ENCODE peak calls at places on chromosomes 1 and 21, in nine cellular contexts. K, M, S, D, G, R, W, O and F are unnamed samples.

GRCh38 chr1:83026745-83027144 is 972.2 kb downstream of the TTLL7 start:
- DNase-seq in R (no peak), K (peak; percentile 16), G (no peak), D (no peak), M (no peak), W (peak; percentile 25), S (no peak), O (no peak), F (peak; percentile 49)

GRCh38 chr1:160377585-160378206 is 10.8 kb downstream of the NHLH1 start:
- DNase-seq in K (peak; percentile 17), O (no peak), G (no peak), D (no peak), S (no peak), M (no peak), R (no peak), W (no peak), F (peak; percentile 53)

GRCh38 chr1:147627435-147628110 is 42.8 kb downstream of the ACP6 start:
- DNase-seq in S (peak; percentile 53), G (peak; percentile 16), R (peak; percentile 57), D (peak; percentile 66), W (peak; percentile 12), K (peak; percentile 75), M (no peak), O (no peak), F (no peak)

GRCh38 chr1:200267458-200267857 is 142.4 kb downstream of the ZNF281 start:
- DNase-seq in D (no peak), R (no peak), O (no peak), G (no peak), M (no peak), S (no peak), W (no peak), K (no peak), F (no peak)

GRCh38 chr1:217734973-217735372 is 103.8 kb downstream of the SPATA17 start:
- DNase-seq in O (no peak), W (peak; percentile 8), S (no peak), R (no peak), M (no peak), K (peak; percentile 34), D (no peak), G (no peak), F (peak; percentile 2)

GRCh38 chr1:208335386-208335785 is 91.2 kb upstream of the PLXNA2 start:
- DNase-seq in D (no peak), M (no peak), R (no peak), W (no peak), O (no peak), G (no peak), S (no peak), K (no peak), F (no peak)

GRCh38 chr1:169102567-169102966 is 3.9 kb upstream of the ATP1B1 start:
- DNase-seq in K (peak; percentile 79), D (peak; percentile 50), G (no peak), W (no peak), M (no peak), R (no peak), S (no peak), O (peak; percentile 35), F (no peak)

GRCh38 chr1:228206582-228207351 is 1.1 kb upstream of the OBSCN start:
- DNase-seq in S (no peak), K (no peak), O (no peak), R (no peak), D (no peak), W (no peak), G (no peak), M (no peak), F (no peak)

GRCh38 chr1:108817016-108817415 is 39.9 kb downstream of the AKNAD1 start:
- DNase-seq in O (no peak), M (no peak), W (peak; percentile 63), K (no peak), R (no peak), D (peak; percentile 19), G (no peak), S (no peak), F (peak; percentile 89)

GRCh38 chr21:38293765-38294164 is 37.0 kb downstream of the KCNJ15 start:
- DNase-seq in M (no peak), W (no peak), D (no peak), G (no peak), R (no peak), K (no peak), S (no peak), O (no peak), F (no peak)

GRCh38 chr1:3003039-3003940 is 18.0 kb upstream of the ACTRT2 start:
- DNase-seq in D (no peak), W (no peak), M (no peak), R (no peak), O (no peak), K (no peak), G (no peak), S (no peak), F (no peak)

GRCh38 chr1:14217384-14217783 is 381.1 kb upstream of the KAZN start:
- DNase-seq in D (no peak), K (no peak), G (no peak), R (no peak), W (no peak), S (no peak), M (no peak), O (no peak), F (no peak)

GRCh38 chr1:244200596-244200995 is 149.5 kb downstream of the ZBTB18 start:
- DNase-seq in S (no peak), G (no peak), K (no peak), M (no peak), R (no peak), D (no peak), W (no peak), O (no peak), F (no peak)

GRCh38 chr1:66998972-66999371 is 55.0 kb downstream of the SLC35D1 start:
- DNase-seq in M (no peak), W (no peak), K (no peak), O (no peak), G (peak; percentile 45), R (no peak), D (no peak), S (no peak), F (no peak)

GRCh38 chr1:84481317-84481716 is 2.3 kb downstream of the RPF1 start:
- DNase-seq in O (no peak), G (no peak), K (no peak), W (no peak), M (no peak), R (no peak), S (no peak), D (no peak), F (no peak)

GRCh38 chr1:234597894-234598293 is 12.1 kb downstream of the IRF2BP2 start:
- DNase-seq in K (peak; percentile 77), D (peak; percentile 73), M (no peak), W (no peak), G (peak; percentile 67), R (peak; percentile 70), S (no peak), O (no peak), F (no peak)

GRCh38 chr1:233281711-233282581 is 13.6 kb downstream of the PCNX2 start:
- DNase-seq in K (no peak), W (no peak), S (peak; percentile 24), R (peak; percentile 55), D (no peak), O (no peak), G (no peak), M (peak; percentile 29), F (peak; percentile 45)

GRCh38 chr1:175978476-175978875 is 228.6 kb downstream of the COP1 start:
- DNase-seq in M (no peak), D (no peak), G (no peak), O (no peak), R (no peak), W (no peak), K (peak; percentile 28), S (no peak), F (peak; percentile 13)

GRCh38 chr1:200751717-200752116 is 13.0 kb downstream of the CAMSAP2 start:
- DNase-seq in W (no peak), K (no peak), R (peak; percentile 21), S (no peak), O (no peak), G (no peak), D (no peak), M (no peak), F (no peak)

GRCh38 chr1:26327956-26328362 is 10.2 kb downstream of the CD52 start:
- DNase-seq in K (no peak), R (no peak), M (no peak), W (no peak), S (no peak), G (no peak), D (no peak), O (no peak), F (no peak)

GRCh38 chr1:82162526-82163420 is 362.0 kb downstream of the ADGRL2 start:
- DNase-seq in R (no peak), O (no peak), S (no peak), G (no peak), W (no peak), D (no peak), K (peak; percentile 65), M (no peak), F (no peak)